ENCODE peak calls at places on chromosomes 7 and 10, in five cellular contexts. C, X, H, T and M are unnamed samples.

GRCh38 chr7:122885583-122886356 is 490 bp downstream of the CADPS2 start:
- DNase-seq in C (peak; percentile 76), H (no peak), X (peak; percentile 31), T (peak; percentile 40), M (peak; percentile 52)

GRCh38 chr7:28414453-28414852 is 2.1 kb downstream of the CREB5 start:
- DNase-seq in H (no peak), T (no peak), C (no peak), X (no peak), M (no peak)

GRCh38 chr7:70788276-70788675 is 343.7 kb upstream of the GALNT17 start:
- DNase-seq in T (no peak), C (no peak), X (no peak), H (no peak), M (peak; percentile 11)

GRCh38 chr10:63373176-63373575 is 92.6 kb downstream of the JMJD1C start:
- DNase-seq in T (no peak), X (no peak), C (no peak), H (no peak), M (no peak)

GRCh38 chr10:4947635-4948596 is 15.3 kb upstream of the AKR1C1 start:
- DNase-seq in H (peak; percentile 87), T (peak; percentile 58), X (peak; percentile 30), C (no peak), M (no peak)

GRCh38 chr7:42315631-42316030 is 78.6 kb upstream of the GLI3 start:
- DNase-seq in T (no peak), X (no peak), H (no peak), C (no peak), M (no peak)

GRCh38 chr7:129780257-129781127 is 169.0 kb downstream of the NRF1 start:
- DNase-seq in T (peak; percentile 95), C (peak; percentile 93), H (no peak), X (no peak), M (peak; percentile 98)

GRCh38 chr10:122689146-122689807 is 10.4 kb downstream of the C10orf120 start:
- DNase-seq in X (no peak), T (peak; percentile 92), C (no peak), H (no peak), M (no peak)

GRCh38 chr7:27123477-27124053 is 7.0 kb downstream of the HOXA4 start:
- DNase-seq in C (no peak), H (no peak), T (no peak), X (no peak), M (no peak)
- H3K4me3 ChIP-seq in C (no peak overlapping the region), H (peak overlapping the region; percentile 60), T (no peak overlapping the region), X (no peak overlapping the region), M (no peak overlapping the region)

DNA sequence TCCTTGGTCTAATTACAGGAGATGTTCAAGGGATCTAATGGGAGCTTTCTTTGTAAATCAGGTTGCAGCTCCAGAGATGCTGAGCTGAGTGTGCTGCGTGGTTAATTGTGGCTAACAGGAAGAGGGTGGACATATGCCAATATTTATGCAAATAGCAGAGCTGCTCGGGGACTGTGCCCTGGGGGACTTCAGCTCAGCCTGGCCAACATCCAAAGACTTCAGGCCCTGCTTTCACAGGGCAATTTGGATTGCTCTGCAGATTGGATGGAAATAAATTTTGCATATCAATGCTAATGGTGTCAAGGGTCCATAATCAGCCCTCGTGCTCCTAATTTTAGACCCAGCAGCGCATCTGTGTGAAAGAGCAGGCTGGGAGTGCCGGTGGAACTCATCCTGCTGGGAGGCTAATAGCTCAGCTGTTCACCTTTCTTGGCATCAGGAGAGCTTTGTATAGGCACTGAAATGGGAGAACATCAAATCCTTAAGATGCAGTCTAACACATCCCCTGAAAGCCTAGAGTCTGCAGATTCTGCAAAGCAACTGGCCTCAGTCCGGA is 270.1 kb downstream of the TCERG1L start:
- DNase-seq in C (no peak), H (no peak), T (no peak), X (no peak), M (no peak)
- H3K27me3 ChIP-seq in C (no peaks in the 10 kb centered on the region), H (no peaks in the 10 kb centered on the region), T (no peaks in the 10 kb centered on the region), X (no peaks in the 10 kb centered on the region), M (peaks cover under 1% of the 10 kb centered on the region)

DNA sequence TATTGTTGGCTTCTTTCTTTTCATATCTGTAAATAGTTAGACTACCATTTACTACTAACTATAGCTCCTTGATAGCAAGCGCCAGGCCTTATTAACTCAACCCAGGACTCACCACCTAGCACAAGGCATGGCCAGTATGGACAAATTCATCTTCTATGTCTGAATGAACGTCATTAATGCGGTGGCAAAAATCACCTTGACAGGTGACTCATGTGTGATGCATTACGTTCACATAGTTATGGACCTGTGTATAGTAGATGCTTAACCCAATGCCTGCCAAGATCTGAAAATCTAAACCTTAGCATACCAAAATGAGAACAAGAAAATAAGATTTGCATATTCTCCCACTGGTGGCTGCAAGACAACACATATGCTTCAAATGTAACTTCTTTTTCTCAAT is 300.8 kb downstream of the PARD3 start:
- DNase-seq in H (no peak), T (no peak), X (no peak), C (no peak), M (no peak)
- H3K27ac ChIP-seq in H (no peak overlapping the region), T (no peak overlapping the region), X (no peak overlapping the region), C (no peak overlapping the region), M (no peak overlapping the region)

GRCh38 chr10:113216068-113216467 is 266.0 kb downstream of the TCF7L2 start:
- DNase-seq in C (peak; percentile 49), H (no peak), T (no peak), X (no peak), M (no peak)

GRCh38 chr10:113219446-113219845 is 269.4 kb downstream of the TCF7L2 start:
- DNase-seq in H (no peak), C (peak; percentile 88), T (no peak), X (no peak), M (no peak)

GRCh38 chr10:113213041-113213440 is 263.0 kb downstream of the TCF7L2 start:
- DNase-seq in X (no peak), C (no peak), T (no peak), H (no peak), M (no peak)

DNA sequence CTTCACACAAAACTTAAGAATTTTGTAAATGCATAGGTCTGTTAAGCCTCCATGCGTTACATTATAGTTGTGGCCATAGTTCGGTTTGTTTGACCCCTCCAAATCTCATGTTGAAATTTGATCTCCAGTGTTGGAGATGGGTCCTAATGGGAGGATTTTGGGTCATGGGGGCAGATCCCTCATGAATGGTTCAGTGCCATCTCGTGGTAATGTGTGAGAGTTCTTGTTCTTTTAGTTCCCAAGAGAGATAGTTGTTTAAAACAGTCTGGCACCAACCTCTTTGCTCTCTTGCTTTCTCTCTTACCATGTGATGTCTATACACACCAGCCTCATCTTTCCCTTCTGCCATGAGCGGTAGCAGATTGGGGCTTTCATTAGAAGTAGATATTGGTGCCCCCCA is 264.3 kb downstream of the TCF7L2 start:
- DNase-seq in X (no peak), H (no peak), C (peak; percentile 59), T (no peak), M (no peak)
- H3K4me3 ChIP-seq in X (no peak overlapping the region), H (no peak overlapping the region), C (no peak overlapping the region), T (no peak overlapping the region), M (no peak overlapping the region)

GRCh38 chr10:133084491-133084890 is 3.2 kb upstream of the ADGRA1 start:
- DNase-seq in X (no peak), H (no peak), C (no peak), T (no peak), M (no peak)
- H3K27me3 ChIP-seq in X (peaks cover 51% of the 10 kb centered on the region), H (peaks cover 9% of the 10 kb centered on the region), C (peaks cover 26% of the 10 kb centered on the region), T (no peaks in the 10 kb centered on the region), M (peaks cover 23% of the 10 kb centered on the region)

DNA sequence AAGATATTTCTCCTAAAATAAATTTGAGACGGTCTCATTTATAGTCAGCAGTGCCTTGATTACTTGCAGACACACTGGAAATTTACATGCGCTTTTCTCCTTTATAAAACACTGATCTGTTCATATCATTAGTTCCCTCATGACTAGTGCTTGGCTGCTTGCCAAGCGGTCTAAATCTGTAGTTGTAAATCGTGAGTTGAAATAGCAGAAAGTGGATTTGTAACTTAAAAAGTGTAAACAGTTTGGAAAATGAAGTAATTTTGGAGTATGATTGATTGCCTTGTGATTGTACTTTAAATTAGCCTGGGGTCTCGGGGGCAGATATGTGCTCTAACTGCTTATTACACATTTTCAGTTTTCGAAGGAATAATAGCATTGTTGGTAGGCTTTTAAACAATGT is 73.1 kb downstream of the ARID5B start:
- DNase-seq in C (no peak), H (peak; percentile 38), T (peak; percentile 53), X (peak; percentile 73), M (no peak)
- H3K27ac ChIP-seq in C (no peak overlapping the region), H (no peak overlapping the region), T (no peak overlapping the region), X (no peak overlapping the region), M (no peak overlapping the region)

GRCh38 chr7:100120518-100121085 is 1.2 kb downstream of the CNPY4 start:
- DNase-seq in T (no peak), H (no peak), X (no peak), C (no peak), M (no peak)
- H3K4me3 ChIP-seq in T (no peak overlapping the region), H (peak overlapping the region; percentile 98), X (peak overlapping the region; percentile 84), C (no peak overlapping the region), M (peak overlapping the region; percentile 76)

DNA sequence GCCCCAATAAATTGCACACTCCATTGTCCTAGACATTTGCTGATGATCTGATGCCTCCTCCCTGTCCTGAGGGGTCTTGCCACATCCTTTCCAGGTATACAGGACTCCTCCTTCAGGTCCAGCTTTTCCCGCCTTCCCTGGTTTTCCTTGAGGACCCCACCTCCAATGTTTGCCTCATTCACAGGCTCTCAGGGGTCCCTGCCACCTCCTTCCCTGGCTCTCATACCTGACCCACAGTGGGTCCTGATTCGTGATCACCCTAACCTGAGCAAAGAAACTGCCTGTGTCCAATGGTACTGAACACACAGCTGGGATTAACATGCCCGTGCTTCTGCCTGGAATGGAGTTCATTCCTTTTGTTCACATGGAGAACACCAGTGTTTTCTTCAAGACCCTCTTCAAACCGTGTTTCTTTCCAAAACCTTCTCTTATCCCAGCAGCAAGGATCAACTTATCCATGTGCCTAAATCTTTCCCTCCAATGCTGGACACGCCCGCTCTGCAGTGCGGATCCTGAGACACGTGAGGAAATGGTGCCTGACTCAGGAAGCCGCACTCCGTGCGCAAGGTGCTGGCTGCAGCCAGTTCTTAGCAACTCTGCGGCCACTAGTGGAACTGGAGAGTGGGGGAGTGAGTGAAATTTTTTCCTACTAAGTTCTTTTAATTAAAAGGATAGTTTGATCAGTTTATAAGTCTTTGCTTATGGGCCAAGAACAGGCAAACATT is 354.6 kb upstream of the SHH start:
- DNase-seq in T (no peak), H (no peak), C (no peak), X (no peak), M (no peak)
- H3K27me3 ChIP-seq in T (no peaks in the 10 kb centered on the region), H (no peaks in the 10 kb centered on the region), C (no peaks in the 10 kb centered on the region), X (no peaks in the 10 kb centered on the region), M (peaks cover 88% of the 10 kb centered on the region)

DNA sequence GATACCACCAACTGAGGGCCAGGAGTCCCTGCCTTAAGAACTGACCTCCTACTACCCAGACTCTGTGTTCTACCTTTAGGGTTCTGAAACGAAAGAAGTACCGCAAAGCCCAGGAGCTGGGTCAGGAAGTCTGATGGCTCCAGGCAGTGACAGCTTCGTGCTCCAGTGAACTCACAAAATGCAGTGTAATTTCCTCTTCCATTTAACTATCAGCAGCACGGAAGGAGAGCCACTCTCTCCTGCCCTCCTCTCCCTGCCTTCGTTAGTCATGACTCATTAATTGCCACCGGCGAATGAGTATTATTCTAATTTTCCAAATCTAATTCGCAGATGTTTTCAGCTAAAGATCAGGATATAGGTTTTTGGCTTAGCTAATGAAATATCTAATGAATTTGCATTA is 1261.9 kb downstream of the TYW1 start:
- DNase-seq in H (no peak), X (no peak), C (no peak), T (no peak), M (no peak)
- H3K27ac ChIP-seq in H (no peak overlapping the region), X (no peak overlapping the region), C (no peak overlapping the region), T (no peak overlapping the region), M (no peak overlapping the region)

GRCh38 chr10:48964038-48964437 is 24.4 kb upstream of the LRRC18 start:
- DNase-seq in X (no peak), H (no peak), C (no peak), T (no peak), M (no peak)
- H3K4me3 ChIP-seq in X (no peak overlapping the region), H (no peak overlapping the region), C (no peak overlapping the region), T (no peak overlapping the region), M (no peak overlapping the region)